ENCODE peak calls at places on chromosomes 7 and 10, in six cellular contexts. H, U, G, Z, K and B are unnamed samples.

GRCh38 chr7:69603937-69604494 is 5.7 kb downstream of the AUTS2 start:
- DNase-seq in H (no peak), U (no peak), G (no peak), Z (no peak), K (no peak), B (no peak)

GRCh38 chr7:49001610-49002033 is 77.3 kb downstream of the CDC14C start:
- DNase-seq in H (peak; percentile 86), U (peak; percentile 43), G (peak; percentile 42), Z (no peak), K (no peak), B (peak; percentile 91)

GRCh38 chr10:133438711-133439273 is 14.4 kb upstream of the SPRN start:
- DNase-seq in H (no peak), U (peak; percentile 11), G (no peak), Z (no peak), K (no peak), B (peak; percentile 8)

GRCh38 chr10:31578181-31578852 is 259.3 kb downstream of the ZEB1 start:
- DNase-seq in H (no peak), U (no peak), G (no peak), Z (no peak), K (no peak), B (no peak)

GRCh38 chr10:132570771-132571564 is 33.4 kb downstream of the INPP5A start:
- DNase-seq in H (no peak), U (no peak), G (no peak), Z (no peak), K (no peak), B (no peak)

GRCh38 chr10:58140706-58141347 is 126.9 kb downstream of the IPMK start:
- DNase-seq in H (no peak), U (no peak), G (no peak), Z (no peak), K (no peak), B (peak; percentile 77)

GRCh38 chr10:132434405-132435005 is 37.5 kb downstream of the PWWP2B start:
- DNase-seq in H (no peak), U (peak; percentile 62), G (no peak), Z (no peak), K (no peak), B (no peak)

GRCh38 chr7:5827755-5828154 is 46.3 kb upstream of the RNF216 start:
- DNase-seq in H (peak; percentile 63), U (peak; percentile 61), G (no peak), Z (no peak), K (no peak), B (peak; percentile 55)

GRCh38 chr10:130740788-130741785 is 570.4 kb downstream of the TCERG1L start:
- DNase-seq in H (no peak), U (no peak), G (no peak), Z (no peak), K (no peak), B (no peak)

GRCh38 chr7:1232103-1232466 is 587 bp upstream of the UNCX start:
- DNase-seq in H (no peak), U (no peak), G (no peak), Z (no peak), K (no peak), B (no peak)

GRCh38 chr10:127012769-127013152 is 107.5 kb downstream of the DOCK1 start:
- DNase-seq in H (no peak), U (peak; percentile 68), G (no peak), Z (no peak), K (no peak), B (peak; percentile 27)

GRCh38 chr10:113665806-113666354 is 2.0 kb upstream of the NRAP start:
- DNase-seq in H (no peak), U (peak; percentile 89), G (no peak), Z (peak; percentile 93), K (peak; percentile 82), B (peak; percentile 80)

GRCh38 chr10:44383749-44384600 is 922 bp downstream of the CXCL12 start:
- DNase-seq in H (peak; percentile 39), U (peak; percentile 5), G (no peak), Z (peak; percentile 54), K (peak; percentile 50), B (peak; percentile 44)

GRCh38 chr7:114627231-114627630 is 212.6 kb downstream of the FOXP2 start:
- DNase-seq in H (no peak), U (no peak), G (no peak), Z (no peak), K (no peak), B (no peak)

GRCh38 chr7:50356212-50356944 is 51.9 kb downstream of the IKZF1 start:
- DNase-seq in H (no peak), U (peak; percentile 38), G (no peak), Z (no peak), K (no peak), B (no peak)

GRCh38 chr7:29343379-29343778 is 148.8 kb downstream of the CHN2 start:
- DNase-seq in H (no peak), U (no peak), G (no peak), Z (no peak), K (no peak), B (no peak)

GRCh38 chr10:50349554-50349953 is 98.2 kb upstream of the ASAH2 start:
- DNase-seq in H (no peak), U (no peak), G (no peak), Z (no peak), K (no peak), B (no peak)

GRCh38 chr7:20217193-20217948 is at the start of gene MACC1:
- DNase-seq in H (peak; percentile 90), U (peak; percentile 93), G (peak; percentile 23), Z (no peak), K (no peak), B (peak; percentile 89)

GRCh38 chr10:12914111-12914510 is 87.4 kb downstream of the CCDC3 start:
- DNase-seq in H (no peak), U (no peak), G (no peak), Z (no peak), K (no peak), B (no peak)

GRCh38 chr10:36188461-36188860 is 546.4 kb upstream of the FZD8 start:
- DNase-seq in H (no peak), U (no peak), G (no peak), Z (no peak), K (no peak), B (no peak)

GRCh38 chr10:5448333-5449048 is 36.1 kb downstream of the NET1 start:
- DNase-seq in H (no peak), U (no peak), G (no peak), Z (no peak), K (no peak), B (no peak)

GRCh38 chr10:124515244-124515970 is 53.8 kb downstream of the LHPP start:
- DNase-seq in H (no peak), U (no peak), G (no peak), Z (no peak), K (no peak), B (no peak)

GRCh38 chr7:7978860-7979259 is 10.3 kb downstream of the GLCCI1 start:
- DNase-seq in H (no peak), U (no peak), G (no peak), Z (no peak), K (peak; percentile 65), B (no peak)

GRCh38 chr7:27897001-27897400 is 157.0 kb downstream of the TAX1BP1 start:
- DNase-seq in H (no peak), U (peak; percentile 41), G (no peak), Z (peak; percentile 52), K (peak; percentile 32), B (no peak)

GRCh38 chr7:151132461-151133205 is 34.9 kb downstream of the GBX1 start:
- DNase-seq in H (no peak), U (no peak), G (no peak), Z (no peak), K (no peak), B (no peak)

GRCh38 chr7:20330176-20330796 is 414 bp upstream of the ITGB8 start:
- DNase-seq in H (peak; percentile 79), U (peak; percentile 93), G (peak; percentile 89), Z (peak; percentile 94), K (peak; percentile 86), B (peak; percentile 96)

GRCh38 chr10:64093304-64093703 is 572.1 kb downstream of the REEP3 start:
- DNase-seq in H (no peak), U (no peak), G (no peak), Z (no peak), K (no peak), B (no peak)

GRCh38 chr7:88280801-88281200 is 25.9 kb downstream of the STEAP4 start:
- DNase-seq in H (no peak), U (no peak), G (no peak), Z (no peak), K (no peak), B (no peak)

GRCh38 chr7:107931740-107932515 is 40.9 kb downstream of the DLD start:
- DNase-seq in H (no peak), U (no peak), G (no peak), Z (no peak), K (no peak), B (no peak)
- H2BK120ac ChIP-seq in H (peak overlapping the region; percentile 44), U (peak overlapping the region; percentile 54), G (no peak overlapping the region), Z (no peak overlapping the region), K (no peak overlapping the region), B (no peak overlapping the region)

GRCh38 chr10:7667262-7668141 is 736 bp upstream of the ITIH5 start:
- DNase-seq in H (peak; percentile 80), U (peak; percentile 55), G (peak; percentile 23), Z (no peak), K (no peak), B (peak; percentile 50)
- H2BK5ac ChIP-seq in H (no peak overlapping the region), U (no peak overlapping the region), G (no peak overlapping the region), Z (no peak overlapping the region), K (no peak overlapping the region), B (no peak overlapping the region)

GRCh38 chr10:92915892-92916291 is 67.6 kb downstream of the EXOC6 start:
- DNase-seq in H (no peak), U (no peak), G (no peak), Z (no peak), K (no peak), B (no peak)
- H2BK120ac ChIP-seq in H (no peak overlapping the region), U (no peak overlapping the region), G (no peak overlapping the region), Z (no peak overlapping the region), K (no peak overlapping the region), B (no peak overlapping the region)

GRCh38 chr7:98054585-98054984 is 52.1 kb upstream of the LMTK2 start:
- DNase-seq in H (no peak), U (peak; percentile 86), G (no peak), Z (no peak), K (no peak), B (no peak)

GRCh38 chr7:98051118-98051744 is 55.4 kb upstream of the LMTK2 start:
- DNase-seq in H (peak; percentile 96), U (no peak), G (peak; percentile 14), Z (no peak), K (no peak), B (peak; percentile 89)

DNA sequence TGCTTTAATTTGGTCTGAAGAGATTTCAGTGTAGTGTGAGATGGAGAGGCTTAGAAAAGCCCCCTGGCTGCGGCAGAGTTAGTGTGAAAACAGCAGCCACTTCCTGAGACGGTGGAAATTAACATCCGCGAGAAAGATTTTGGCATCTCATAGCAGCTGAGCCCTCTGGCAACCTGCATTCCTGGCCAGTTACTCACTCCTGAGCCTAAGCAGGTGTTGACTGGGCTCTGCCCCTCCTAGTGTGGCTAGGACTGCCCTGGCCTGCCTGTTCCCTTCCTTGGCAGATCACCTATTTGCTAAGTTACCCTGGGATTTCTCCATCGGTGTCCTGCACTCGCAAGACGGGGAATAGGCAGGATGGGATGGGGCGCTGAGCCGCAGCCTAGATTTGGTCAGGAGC is 57.6 kb upstream of the LMTK2 start:
- DNase-seq in H (peak; percentile 89), U (peak; percentile 95), G (no peak), Z (no peak), K (no peak), B (peak; percentile 94)
- H2BK5ac ChIP-seq in H (no peak overlapping the region), U (no peak overlapping the region), G (no peak overlapping the region), Z (no peak overlapping the region), K (no peak overlapping the region), B (no peak overlapping the region)